ENCODE peak calls at places on chromosomes 11 and 22, in eight cellular contexts. K, D, W, N, O, T, E and Z are unnamed samples.

GRCh38 chr11:82842019-82842418 is 58.2 kb downstream of the PRCP start:
- DNase-seq in K (no peak), D (no peak), W (no peak), N (no peak), O (no peak), T (no peak), E (no peak), Z (no peak)

GRCh38 chr11:117479372-117479771 is 151.7 kb downstream of the CEP164 start:
- DNase-seq in K (no peak), D (no peak), W (no peak), N (no peak), O (no peak), T (no peak), E (no peak), Z (peak; percentile 78)

GRCh38 chr11:64014361-64014760 is 21.4 kb upstream of the FLRT1 start:
- DNase-seq in K (no peak), D (no peak), W (no peak), N (no peak), O (no peak), T (no peak), E (no peak), Z (no peak)

GRCh38 chr11:65559951-65560537 is 1.9 kb upstream of the LTBP3 start:
- DNase-seq in K (peak; percentile 81), D (peak; percentile 71), W (no peak), N (no peak), O (peak; percentile 92), T (peak; percentile 79), E (no peak), Z (peak; percentile 74)

GRCh38 chr11:34525887-34526657 is 12.5 kb upstream of the ELF5 start:
- DNase-seq in K (no peak), D (no peak), W (no peak), N (no peak), O (no peak), T (no peak), E (no peak), Z (no peak)

GRCh38 chr11:42465613-42466012 is 846.2 kb upstream of the API5 start:
- DNase-seq in K (no peak), D (no peak), W (no peak), N (no peak), O (no peak), T (peak; percentile 70), E (no peak), Z (no peak)

GRCh38 chr11:46889689-46890475 is 28.5 kb downstream of the LRP4 start:
- DNase-seq in K (peak; percentile 84), D (peak; percentile 77), W (no peak), N (peak; percentile 45), O (peak; percentile 55), T (peak; percentile 46), E (peak; percentile 56), Z (peak; percentile 92)

GRCh38 chr11:17428930-17429329 is 40.5 kb upstream of the KCNJ11 start:
- DNase-seq in K (no peak), D (no peak), W (no peak), N (no peak), O (no peak), T (no peak), E (no peak), Z (no peak)

GRCh38 chr22:19674129-19674928 is 40.0 kb upstream of the SEPTIN5 start:
- DNase-seq in K (no peak), D (no peak), W (no peak), N (no peak), O (no peak), T (peak; percentile 92), E (no peak), Z (peak; percentile 12)

GRCh38 chr11:75272821-75273301 is 32.3 kb downstream of the TPBGL start:
- DNase-seq in K (no peak), D (no peak), W (no peak), N (no peak), O (no peak), T (no peak), E (no peak), Z (peak; percentile 36)

GRCh38 chr11:97965849-97966646 is 1054.7 kb upstream of the CNTN5 start:
- DNase-seq in K (no peak), D (peak; percentile 97), W (peak; percentile 95), N (no peak), O (peak; percentile 85), T (no peak), E (peak; percentile 62), Z (no peak)

GRCh38 chr11:130671801-130672700 is 223.6 kb downstream of the ADAMTS15 start:
- DNase-seq in K (no peak), D (peak; percentile 95), W (no peak), N (no peak), O (peak; percentile 61), T (no peak), E (peak; percentile 63), Z (peak; percentile 58)

GRCh38 chr11:65135633-65136145 is 1.4 kb upstream of the SYVN1 start:
- DNase-seq in K (no peak), D (no peak), W (no peak), N (no peak), O (no peak), T (no peak), E (no peak), Z (no peak)

GRCh38 chr11:19988598-19988997 is 171.7 kb downstream of the DBX1 start:
- DNase-seq in K (no peak), D (peak; percentile 91), W (peak; percentile 53), N (no peak), O (peak; percentile 91), T (no peak), E (peak; percentile 88), Z (peak; percentile 84)

GRCh38 chr11:92180226-92180625 is 44.4 kb upstream of the FAT3 start:
- DNase-seq in K (no peak), D (no peak), W (no peak), N (no peak), O (no peak), T (no peak), E (no peak), Z (no peak)

GRCh38 chr11:65435981-65436411 is 13.4 kb downstream of the NEAT1 start:
- DNase-seq in K (no peak), D (no peak), W (no peak), N (no peak), O (no peak), T (no peak), E (peak; percentile 33), Z (no peak)

GRCh38 chr11:13207665-13208594 is 69.7 kb upstream of the BMAL1 start:
- DNase-seq in K (no peak), D (peak; percentile 85), W (peak; percentile 67), N (no peak), O (peak; percentile 74), T (peak; percentile 28), E (no peak), Z (peak; percentile 72)

GRCh38 chr11:8065031-8065430 is 16.0 kb upstream of the TUB start:
- DNase-seq in K (no peak), D (no peak), W (no peak), N (no peak), O (no peak), T (no peak), E (no peak), Z (no peak)

GRCh38 chr11:82747471-82747870 is 13.8 kb upstream of the FAM181B start:
- DNase-seq in K (no peak), D (no peak), W (no peak), N (no peak), O (peak; percentile 93), T (no peak), E (no peak), Z (no peak)

GRCh38 chr22:41780714-41781507 is 19.6 kb upstream of the CCDC134 start:
- DNase-seq in K (no peak), D (peak; percentile 69), W (no peak), N (peak; percentile 89), O (no peak), T (no peak), E (no peak), Z (peak; percentile 64)

GRCh38 chr11:63871962-63872832 is 33.3 kb downstream of the MARK2 start:
- DNase-seq in K (peak; percentile 18), D (peak; percentile 99), W (peak; percentile 60), N (no peak), O (peak; percentile 93), T (peak; percentile 77), E (peak; percentile 95), Z (peak; percentile 84)

GRCh38 chr11:78586452-78587046 is 11.9 kb upstream of the NARS2 start:
- DNase-seq in K (no peak), D (peak; percentile 42), W (no peak), N (no peak), O (no peak), T (peak; percentile 2), E (no peak), Z (no peak)

GRCh38 chr11:36352919-36353318 is 56.8 kb downstream of the PRR5L start:
- DNase-seq in K (no peak), D (no peak), W (no peak), N (no peak), O (no peak), T (no peak), E (no peak), Z (no peak)

GRCh38 chr22:35631597-35631996 is 14.5 kb upstream of the MB start:
- DNase-seq in K (no peak), D (peak; percentile 43), W (no peak), N (no peak), O (peak; percentile 21), T (no peak), E (no peak), Z (peak; percentile 93)

GRCh38 chr22:38966379-38966700 is 8.9 kb downstream of the APOBEC3A start:
- DNase-seq in K (no peak), D (no peak), W (no peak), N (no peak), O (no peak), T (no peak), E (no peak), Z (no peak)

GRCh38 chr22:22756109-22756508 is 111.7 kb downstream of the GGTLC2 start:
- DNase-seq in K (no peak), D (no peak), W (no peak), N (no peak), O (no peak), T (no peak), E (no peak), Z (no peak)

GRCh38 chr11:71998649-71999310 is at the start of gene IL18BP:
- DNase-seq in K (no peak), D (no peak), W (no peak), N (no peak), O (no peak), T (no peak), E (no peak), Z (no peak)

GRCh38 chr11:57306941-57307598 is 17.7 kb downstream of the TNKS1BP1 start:
- DNase-seq in K (no peak), D (no peak), W (no peak), N (no peak), O (no peak), T (no peak), E (no peak), Z (no peak)

GRCh38 chr11:18527512-18527911 is 770 bp upstream of the TSG101 start:
- DNase-seq in K (peak; percentile 3), D (peak; percentile 70), W (no peak), N (no peak), O (peak; percentile 60), T (no peak), E (peak; percentile 19), Z (no peak)

GRCh38 chr11:65182258-65183170 is 786 bp downstream of the CAPN1 start:
- DNase-seq in K (peak; percentile 52), D (peak; percentile 37), W (no peak), N (no peak), O (peak; percentile 56), T (no peak), E (no peak), Z (no peak)

GRCh38 chr22:49979587-49980264 is 19.2 kb downstream of the PIM3 start:
- DNase-seq in K (peak; percentile 14), D (peak; percentile 51), W (no peak), N (no peak), O (no peak), T (no peak), E (no peak), Z (peak; percentile 79)

GRCh38 chr11:80241766-80242165 is 800.9 kb upstream of the TENM4 start:
- DNase-seq in K (no peak), D (no peak), W (peak; percentile 63), N (no peak), O (peak; percentile 62), T (no peak), E (no peak), Z (no peak)

GRCh38 chr22:38878001-38878400 is 6.0 kb upstream of the CBX6 start:
- DNase-seq in K (no peak), D (no peak), W (no peak), N (no peak), O (no peak), T (no peak), E (no peak), Z (no peak)

GRCh38 chr22:50301581-50301991 is 5.9 kb downstream of the PLXNB2 start:
- DNase-seq in K (no peak), D (no peak), W (no peak), N (no peak), O (no peak), T (no peak), E (no peak), Z (no peak)